ENCODE peak calls at places on chromosomes 2 and 18, in four cellular contexts. X, Q, J and K are unnamed samples.

GRCh38 chr2:211982162-211982561 is 556.4 kb downstream of the ERBB4 start:
- DNase-seq in X (no peak), Q (no peak), J (no peak), K (no peak)

GRCh38 chr2:223460774-223461211 is 141.4 kb downstream of the SCG2 start:
- DNase-seq in X (no peak), Q (no peak), J (peak; percentile 67), K (no peak)

GRCh38 chr2:233819884-233820765 is 34.2 kb downstream of the HJURP start:
- DNase-seq in X (no peak), Q (no peak), J (no peak), K (no peak)

GRCh38 chr2:207768891-207769596 is 662 bp downstream of the FZD5 start:
- DNase-seq in X (peak; percentile 62), Q (no peak), J (no peak), K (peak; percentile 17)

GRCh38 chr2:241865957-241866858 is 3.3 kb upstream of the RTP5 start:
- DNase-seq in X (peak; percentile 75), Q (no peak), J (no peak), K (no peak)

GRCh38 chr2:41194235-41194634 is 742.3 kb upstream of the SLC8A1 start:
- DNase-seq in X (no peak), Q (no peak), J (no peak), K (no peak)

GRCh38 chr2:238570926-238571325 is 144.2 kb downstream of the ASB1 start:
- DNase-seq in X (no peak), Q (no peak), J (no peak), K (no peak)

GRCh38 chr2:16640867-16641266 is 24.8 kb downstream of the CYRIA start:
- DNase-seq in X (no peak), Q (no peak), J (no peak), K (no peak)

GRCh38 chr2:135454608-135455007 is 76.4 kb downstream of the ZRANB3 start:
- DNase-seq in X (no peak), Q (no peak), J (no peak), K (no peak)

GRCh38 chr18:59005266-59005665 is 134.4 kb upstream of the SEC11C start:
- DNase-seq in X (peak; percentile 45), Q (no peak), J (no peak), K (peak; percentile 97)

GRCh38 chr2:16645771-16646559 is 19.7 kb downstream of the CYRIA start:
- DNase-seq in X (no peak), Q (no peak), J (no peak), K (peak; percentile 24)

GRCh38 chr2:161041356-161041755 is 118.9 kb upstream of the TANK start:
- DNase-seq in X (no peak), Q (no peak), J (no peak), K (no peak)

GRCh38 chr2:200750323-200750910 is 61.3 kb upstream of the BZW1 start:
- DNase-seq in X (no peak), Q (no peak), J (no peak), K (no peak)

GRCh38 chr2:72673279-72673678 is 152.6 kb downstream of the EXOC6B start:
- DNase-seq in X (no peak), Q (no peak), J (no peak), K (no peak)

GRCh38 chr2:74530239-74531161 is 767 bp downstream of the HTRA2 start:
- DNase-seq in X (no peak), Q (peak; percentile 85), J (no peak), K (no peak)

GRCh38 chr18:23740105-23740830 is 51.0 kb downstream of the LAMA3 start:
- DNase-seq in X (no peak), Q (no peak), J (no peak), K (no peak)

GRCh38 chr2:224982910-224983688 is 59.2 kb downstream of the DOCK10 start:
- DNase-seq in X (no peak), Q (no peak), J (no peak), K (no peak)

GRCh38 chr2:43220229-43220981 is 6.0 kb downstream of the ZFP36L2 start:
- DNase-seq in X (no peak), Q (no peak), J (no peak), K (no peak)

GRCh38 chr18:12518832-12519534 is 111.3 kb downstream of the PRELID3A start:
- DNase-seq in X (no peak), Q (no peak), J (no peak), K (no peak)

GRCh38 chr2:58667137-58667774 is 426.1 kb upstream of the FANCL start:
- DNase-seq in X (no peak), Q (no peak), J (no peak), K (no peak)

GRCh38 chr18:74819433-74820059 is 221.9 kb downstream of the ZNF407 start:
- DNase-seq in X (peak; percentile 75), Q (no peak), J (no peak), K (peak; percentile 11)

GRCh38 chr2:213816583-213816982 is 532.3 kb downstream of the SPAG16 start:
- DNase-seq in X (no peak), Q (no peak), J (no peak), K (no peak)

GRCh38 chr2:66364495-66364992 is 70.4 kb upstream of the MEIS1 start:
- DNase-seq in X (no peak), Q (no peak), J (no peak), K (no peak)

GRCh38 chr2:157489981-157490380 is 46.1 kb upstream of the CYTIP start:
- DNase-seq in X (no peak), Q (no peak), J (no peak), K (no peak)

GRCh38 chr2:54088191-54088634 is 27.2 kb upstream of the ACYP2 start:
- DNase-seq in X (no peak), Q (peak; percentile 17), J (no peak), K (no peak)

GRCh38 chr2:241678784-241679540 is 7.7 kb downstream of the DTYMK start:
- DNase-seq in X (no peak), Q (no peak), J (no peak), K (no peak)

GRCh38 chr18:10465157-10465990 is 10.9 kb downstream of the APCDD1 start:
- DNase-seq in X (no peak), Q (no peak), J (no peak), K (no peak)

GRCh38 chr2:69154031-69154430 is 141.1 kb downstream of the ANTXR1 start:
- DNase-seq in X (no peak), Q (no peak), J (no peak), K (no peak)

GRCh38 chr2:183614797-183615429 is 490.7 kb downstream of the NUP35 start:
- DNase-seq in X (no peak), Q (no peak), J (no peak), K (no peak)

GRCh38 chr2:64115808-64116598 is 28.2 kb downstream of the PELI1 start:
- DNase-seq in X (no peak), Q (no peak), J (no peak), K (no peak)

GRCh38 chr2:196335238-196335637 is 163.9 kb upstream of the STK17B start:
- DNase-seq in X (no peak), Q (no peak), J (no peak), K (no peak)

GRCh38 chr2:67808112-67808511 is 254.7 kb downstream of the C1D start:
- DNase-seq in X (no peak), Q (no peak), J (no peak), K (no peak)

GRCh38 chr2:26838121-26838906 is 9.6 kb upstream of the DPYSL5 start:
- DNase-seq in X (no peak), Q (no peak), J (no peak), K (no peak)

DNA sequence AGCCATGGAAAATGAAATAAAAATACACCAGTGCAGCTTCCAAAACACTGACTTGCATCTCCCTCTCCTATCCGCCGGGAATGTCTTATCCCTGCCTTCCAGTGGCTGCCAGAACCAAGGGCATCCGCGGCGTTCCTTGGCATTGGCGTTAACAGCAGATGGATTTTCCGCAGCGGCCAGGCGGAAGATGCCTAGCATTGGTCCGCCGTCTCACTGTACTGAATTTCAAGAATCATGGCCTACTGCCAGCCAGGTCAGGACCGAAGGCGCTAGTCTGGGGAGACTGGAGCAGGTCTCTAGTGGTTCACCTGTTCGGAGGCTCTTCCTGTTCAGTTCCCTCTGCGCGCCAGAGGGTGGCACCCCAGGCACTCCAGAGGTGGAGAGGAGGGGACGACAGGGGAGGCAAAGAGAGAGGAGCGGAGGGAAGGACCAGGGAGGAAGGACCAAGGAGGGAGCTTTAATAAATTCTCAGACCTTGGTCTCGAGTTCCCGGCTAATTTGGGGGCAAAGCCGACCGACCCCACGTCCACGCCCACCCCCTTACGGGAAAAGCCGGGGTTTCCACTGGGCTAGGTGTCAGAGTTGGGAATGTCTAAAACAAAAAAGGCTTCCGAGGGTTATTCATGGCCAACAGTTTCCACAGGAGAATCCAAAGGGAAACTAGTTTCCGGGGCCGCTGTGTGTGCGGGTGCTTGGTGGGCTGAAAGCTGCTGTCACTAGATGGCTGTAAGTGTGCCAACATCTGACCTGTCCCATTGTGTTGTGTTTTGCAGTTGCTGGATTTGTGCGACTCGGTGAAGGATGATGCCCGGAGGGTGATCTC is 3.7 kb upstream of the BCL2L11 start:
- DNase-seq in X (peak; percentile 79), Q (peak; percentile 52), J (peak; percentile 75), K (peak; percentile 81)
- TF ChIP-seq JUND in X (no peak), Q (no peak), J (no peak), K (no peak)

GRCh38 chr2:3604207-3604877 is 9.4 kb downstream of the COLEC11 start:
- DNase-seq in X (peak; percentile 40), Q (no peak), J (no peak), K (no peak)
- TF ChIP-seq JUND in X (no peak), Q (no peak), J (no peak), K (no peak)

DNA sequence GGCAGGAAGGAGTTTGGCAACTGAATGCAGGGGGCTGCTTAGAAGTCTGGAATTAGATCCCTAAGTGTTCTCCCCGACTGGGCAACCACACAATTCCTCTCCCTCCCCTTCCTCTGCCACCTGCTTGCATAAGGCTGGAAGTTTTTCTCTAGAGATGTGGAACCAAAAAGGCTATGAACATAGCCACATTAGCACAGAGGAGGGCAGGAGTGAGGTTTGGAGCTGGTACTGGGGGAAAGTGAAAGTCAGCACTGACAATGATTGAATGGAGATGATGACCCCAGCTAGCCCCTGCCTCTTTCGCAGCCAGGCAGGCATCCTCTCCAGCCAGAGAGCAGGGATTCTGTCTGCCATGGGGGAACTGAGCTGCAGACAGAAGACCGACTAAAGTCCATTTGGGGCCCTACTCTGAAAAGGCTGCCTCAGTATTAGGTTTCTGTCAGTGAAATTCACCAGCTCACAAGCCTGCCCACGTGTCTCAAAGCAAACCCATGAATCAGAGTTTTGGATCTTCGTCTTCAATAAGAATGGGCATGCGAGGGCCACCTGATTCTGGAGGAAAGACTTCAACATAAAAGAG is 87.9 kb upstream of the ITGA6 start:
- DNase-seq in X (no peak), Q (no peak), J (no peak), K (no peak)
- TF ChIP-seq JUND in X (no peak), Q (no peak), J (no peak), K (no peak)

GRCh38 chr18:78727057-78727739 is 252.4 kb upstream of the SALL3 start:
- DNase-seq in X (no peak), Q (no peak), J (no peak), K (no peak)
- TF ChIP-seq JUND in X (no peak), Q (no peak), J (no peak), K (no peak)